ENCODE peak calls at places on chromosomes 5 and 9, in seven cellular contexts. C, Z, P, D, H, G and T are unnamed samples.

GRCh38 chr5:123813937-123814624 is 302.1 kb downstream of the CSNK1G3 start:
- DNase-seq in P (peak), D (peak), Z (no peak), C (peak), H (peak), G (no peak), T (no peak)

GRCh38 chr5:114361724-114362196 is at the start of gene KCNN2:
- DNase-seq in P (no peak), C (peak), Z (peak), H (peak), G (peak), D (peak), T (peak)

GRCh38 chr9:77177894-77178794 is 810 bp downstream of the VPS13A start:
- DNase-seq in Z (peak), G (peak), D (peak), C (peak), H (peak), P (peak), T (peak)

GRCh38 chr9:112249277-112249676 is 74.2 kb upstream of the SUSD1 start:
- DNase-seq in D (peak), H (peak), Z (no peak), P (peak), C (no peak), G (no peak), T (no peak)

GRCh38 chr5:149863830-149864229 is 80.8 kb downstream of the PDE6A start:
- DNase-seq in C (no peak), G (no peak), H (no peak), D (no peak), P (no peak), Z (no peak), T (no peak)

GRCh38 chr9:35367451-35367850 is 122.5 kb upstream of the RUSC2 start:
- DNase-seq in H (peak), D (peak), G (no peak), P (peak), C (peak), Z (no peak), T (no peak)

GRCh38 chr5:65078331-65078730 is 309.6 kb downstream of the CWC27 start:
- DNase-seq in G (no peak), C (no peak), Z (no peak), D (no peak), P (no peak), H (no peak), T (no peak)

GRCh38 chr5:157390924-157391297 is 69.1 kb upstream of the NIPAL4 start:
- DNase-seq in P (no peak), D (no peak), C (no peak), Z (no peak), H (no peak), G (no peak), T (no peak)

GRCh38 chr9:129351642-129352151 is 173.6 kb upstream of the IER5L start:
- DNase-seq in C (peak), Z (peak), D (no peak), G (no peak), H (peak), P (no peak), T (no peak)

GRCh38 chr5:123095694-123096120 is 6.7 kb downstream of the PRDM6 start:
- DNase-seq in H (no peak), D (no peak), C (no peak), Z (no peak), G (no peak), P (no peak), T (no peak)

GRCh38 chr9:3775968-3776367 is 250.2 kb upstream of the RFX3 start:
- DNase-seq in G (no peak), D (no peak), C (no peak), Z (no peak), H (peak), P (no peak), T (no peak)

GRCh38 chr9:89978185-89978584 is 373.4 kb downstream of the GADD45G start:
- DNase-seq in P (no peak), D (peak), C (peak), H (peak), G (no peak), Z (no peak), T (no peak)

GRCh38 chr9:35748239-35748857 is 680 bp downstream of the GBA2 start:
- DNase-seq in H (no peak), G (no peak), Z (no peak), D (no peak), P (no peak), C (no peak), T (no peak)

GRCh38 chr9:109914280-109915027 is 134.5 kb downstream of the PALM2AKAP2 start:
- DNase-seq in C (no peak), P (peak), Z (no peak), G (no peak), D (peak), H (peak), T (no peak)

GRCh38 chr9:1047605-1048235 is 2.4 kb upstream of the DMRT2 start:
- DNase-seq in D (peak), H (peak), C (no peak), G (no peak), Z (no peak), P (no peak), T (no peak)

GRCh38 chr9:1184146-1184545 is 134.0 kb downstream of the DMRT2 start:
- DNase-seq in C (no peak), H (no peak), P (no peak), D (no peak), G (no peak), Z (no peak), T (no peak)

GRCh38 chr9:16689352-16689938 is 181.0 kb downstream of the BNC2 start:
- DNase-seq in H (peak), D (peak), C (no peak), G (no peak), P (no peak), Z (peak), T (no peak)

GRCh38 chr5:38265546-38266179 is 7.3 kb downstream of the EGFLAM start:
- DNase-seq in C (peak), P (peak), H (peak), G (peak), Z (peak), D (peak), T (peak)

GRCh38 chr9:20208951-20209350 is 413.3 kb downstream of the MLLT3 start:
- DNase-seq in H (no peak), C (no peak), P (no peak), Z (no peak), D (peak), G (no peak), T (no peak)

GRCh38 chr5:140174472-140175366 is at the start of gene CYSTM1:
- DNase-seq in H (peak), C (peak), Z (peak), G (peak), D (peak), P (peak), T (peak)

GRCh38 chr5:82272957-82273356 is 5.2 kb downstream of the RPS23 start:
- DNase-seq in D (no peak), G (no peak), P (no peak), C (peak), Z (no peak), H (no peak), T (peak)

GRCh38 chr9:133938670-133939258 is 53.4 kb downstream of the VAV2 start:
- DNase-seq in P (no peak), Z (no peak), H (no peak), G (no peak), D (peak), C (no peak), T (no peak)

GRCh38 chr5:130037905-130038304 is 133.6 kb downstream of the CHSY3 start:
- DNase-seq in Z (no peak), H (no peak), G (no peak), P (no peak), D (no peak), C (no peak), T (no peak)

GRCh38 chr5:73908440-73908839 is 282.4 kb downstream of the ARHGEF28 start:
- DNase-seq in D (no peak), P (no peak), C (no peak), Z (no peak), H (peak), G (no peak), T (no peak)

GRCh38 chr5:71778678-71779276 is 59.7 kb downstream of the CARTPT start:
- DNase-seq in H (peak), Z (no peak), P (peak), D (peak), C (peak), G (no peak), T (no peak)

GRCh38 chr5:7392401-7393024 is 3.4 kb upstream of the ADCY2 start:
- DNase-seq in P (no peak), D (peak), H (peak), Z (no peak), G (no peak), C (peak), T (no peak)

GRCh38 chr5:45411971-45412612 is 284.1 kb downstream of the HCN1 start:
- DNase-seq in Z (no peak), H (no peak), P (peak), D (peak), C (no peak), G (no peak), T (no peak)

GRCh38 chr9:96646081-96646991 is 8.8 kb downstream of the PRXL2C start:
- DNase-seq in D (no peak), Z (no peak), G (no peak), H (peak), P (peak), C (no peak), T (peak)

GRCh38 chr5:150918613-150919012 is 13.8 kb upstream of the ZNF300 start:
- DNase-seq in C (no peak), Z (no peak), G (no peak), H (peak), D (peak), P (peak), T (no peak)

GRCh38 chr5:115571441-115571878 is 26.9 kb upstream of the FEM1C start:
- DNase-seq in H (peak), D (no peak), P (no peak), C (no peak), G (no peak), Z (no peak), T (no peak)